ENCODE peak calls at places on chromosome 5, in five cellular contexts. A, Y, G, L and V are unnamed samples.

GRCh38 chr5:134948929-134949328 is 18.8 kb upstream of the CATSPER3 start:
- DNase-seq in A (no peak), Y (no peak), G (peak), L (no peak), V (no peak)

GRCh38 chr5:157516016-157516415 is 56.0 kb downstream of the NIPAL4 start:
- DNase-seq in A (no peak), Y (no peak), G (peak), L (no peak), V (no peak)

GRCh38 chr5:160071521-160072299 is 47.5 kb downstream of the PWWP2A start:
- DNase-seq in A (no peak), Y (no peak), G (peak), L (no peak), V (no peak)

GRCh38 chr5:34022131-34022705 is 14.4 kb upstream of the AMACR start:
- DNase-seq in A (no peak), Y (no peak), G (peak), L (no peak), V (no peak)

GRCh38 chr5:140672455-140673186 is 755 bp downstream of the DND1 start:
- DNase-seq in A (no peak), Y (peak), G (peak), L (no peak), V (no peak)

GRCh38 chr5:139417214-139417613 is 13.3 kb upstream of the SPATA24 start:
- DNase-seq in A (no peak), Y (no peak), G (no peak), L (no peak), V (no peak)

GRCh38 chr5:66864240-66864884 is 268.2 kb downstream of the MAST4 start:
- DNase-seq in A (no peak), Y (peak), G (peak), L (no peak), V (no peak)

GRCh38 chr5:160922311-160922710 is 70.3 kb upstream of the ATP10B start:
- DNase-seq in A (no peak), Y (no peak), G (no peak), L (no peak), V (no peak)

GRCh38 chr5:17444496-17444895 is 53.5 kb upstream of the TAF11L2 start:
- DNase-seq in A (no peak), Y (no peak), G (peak), L (no peak), V (no peak)

GRCh38 chr5:38636626-38637025 is 80.2 kb upstream of the LIFR start:
- DNase-seq in A (no peak), Y (no peak), G (no peak), L (no peak), V (no peak)

GRCh38 chr5:150116667-150117395 is 30.5 kb upstream of the CSF1R start:
- DNase-seq in A (no peak), Y (no peak), G (no peak), L (no peak), V (peak)

GRCh38 chr5:145568581-145568980 is 266.6 kb downstream of the PRELID2 start:
- DNase-seq in A (no peak), Y (no peak), G (peak), L (no peak), V (no peak)

GRCh38 chr5:96768708-96769251 is 39.0 kb downstream of the ERAP1 start:
- DNase-seq in A (no peak), Y (no peak), G (no peak), L (no peak), V (no peak)

GRCh38 chr5:6711409-6712135 is 1.7 kb upstream of the TENT4A start:
- DNase-seq in A (no peak), Y (no peak), G (no peak), L (no peak), V (peak)

GRCh38 chr5:179475956-179476355 is 74.4 kb upstream of the RUFY1 start:
- DNase-seq in A (no peak), Y (no peak), G (no peak), L (no peak), V (no peak)

GRCh38 chr5:95857185-95857945 is 34.8 kb upstream of the GLRX start:
- DNase-seq in A (no peak), Y (no peak), G (peak), L (no peak), V (no peak)

GRCh38 chr5:31449175-31449574 is 82.7 kb downstream of the DROSHA start:
- DNase-seq in A (no peak), Y (no peak), G (peak), L (no peak), V (no peak)

GRCh38 chr5:132012385-132013005 is 1.0 kb upstream of the ACSL6 start:
- DNase-seq in A (no peak), Y (peak), G (peak), L (peak), V (peak)

GRCh38 chr5:119048246-119048645 is 22.6 kb upstream of the DMXL1 start:
- DNase-seq in A (no peak), Y (no peak), G (no peak), L (no peak), V (no peak)

GRCh38 chr5:103178167-103178566 is 58.1 kb downstream of the PPIP5K2 start:
- DNase-seq in A (no peak), Y (no peak), G (peak), L (no peak), V (no peak)

GRCh38 chr5:24510523-24510988 is 134.2 kb downstream of the CDH10 start:
- DNase-seq in A (no peak), Y (no peak), G (no peak), L (no peak), V (no peak)

GRCh38 chr5:77491783-77492652 is at the start of gene WDR41:
- DNase-seq in A (peak), Y (peak), G (peak), L (peak), V (peak)

GRCh38 chr5:176396330-176396729 is 7.8 kb downstream of the HIGD2A start:
- DNase-seq in A (no peak), Y (no peak), G (no peak), L (no peak), V (no peak)

GRCh38 chr5:61496406-61497307 is 164.6 kb downstream of the ZSWIM6 start:
- DNase-seq in A (no peak), Y (no peak), G (no peak), L (no peak), V (no peak)

GRCh38 chr5:111345731-111346130 is 121.5 kb downstream of the CAMK4 start:
- DNase-seq in A (no peak), Y (no peak), G (no peak), L (no peak), V (no peak)

GRCh38 chr5:43110606-43111170 is 10.0 kb upstream of the ZNF131 start:
- DNase-seq in A (no peak), Y (peak), G (no peak), L (no peak), V (no peak)

GRCh38 chr5:135038202-135038828 is 4.3 kb upstream of the PITX1 start:
- DNase-seq in A (no peak), Y (no peak), G (no peak), L (no peak), V (no peak)

GRCh38 chr5:43627028-43627427 is 24.0 kb downstream of the NNT start:
- DNase-seq in A (no peak), Y (peak), G (peak), L (no peak), V (no peak)

GRCh38 chr5:59810041-59810440 is 83.5 kb downstream of the PDE4D start:
- DNase-seq in A (no peak), Y (peak), G (peak), L (peak), V (peak)

GRCh38 chr5:126274396-126274795 is 148.8 kb upstream of the GRAMD2B start:
- DNase-seq in A (no peak), Y (no peak), G (no peak), L (no peak), V (no peak)

GRCh38 chr5:173412566-173412965 is 84.4 kb upstream of the STC2 start:
- DNase-seq in A (no peak), Y (no peak), G (no peak), L (no peak), V (no peak)

GRCh38 chr5:36744678-36745659 is 131.6 kb upstream of the NIPBL start:
- DNase-seq in A (no peak), Y (peak), G (peak), L (peak), V (peak)

GRCh38 chr5:110751902-110752762 is 13.3 kb downstream of the SLC25A46 start:
- DNase-seq in A (peak), Y (no peak), G (peak), L (no peak), V (no peak)

GRCh38 chr5:151098185-151098813 is 17.5 kb upstream of the TNIP1 start:
- DNase-seq in A (no peak), Y (no peak), G (no peak), L (no peak), V (no peak)

GRCh38 chr5:32021771-32022170 is 152.3 kb downstream of the GOLPH3 start:
- DNase-seq in A (no peak), Y (no peak), G (no peak), L (no peak), V (no peak)

GRCh38 chr5:102959055-102959454 is 160.9 kb downstream of the GIN1 start:
- DNase-seq in A (no peak), Y (no peak), G (peak), L (no peak), V (no peak)

GRCh38 chr5:8458038-8458383 is 589.1 kb downstream of the MTRR start:
- DNase-seq in A (no peak), Y (peak), G (peak), L (no peak), V (no peak)

GRCh38 chr5:146622391-146622790 is 106.4 kb upstream of the GPR151 start:
- DNase-seq in A (no peak), Y (no peak), G (no peak), L (no peak), V (no peak)
- TF ChIP-seq CTCF in A (peak), Y (peak), G (no peak), L (peak), V (peak)

GRCh38 chr5:107290780-107291398 is 379.8 kb downstream of the EFNA5 start:
- DNase-seq in A (no peak), Y (no peak), G (no peak), L (no peak), V (no peak)
- TF ChIP-seq CTCF in A (no peak), Y (no peak), G (no peak), L (no peak), V (no peak)

GRCh38 chr5:116062352-116062751 is 22.5 kb upstream of the COMMD10 start:
- DNase-seq in A (no peak), Y (no peak), G (peak), L (no peak), V (no peak)
- TF ChIP-seq CTCF in A (no peak), Y (no peak), G (no peak), L (no peak), V (no peak)

DNA sequence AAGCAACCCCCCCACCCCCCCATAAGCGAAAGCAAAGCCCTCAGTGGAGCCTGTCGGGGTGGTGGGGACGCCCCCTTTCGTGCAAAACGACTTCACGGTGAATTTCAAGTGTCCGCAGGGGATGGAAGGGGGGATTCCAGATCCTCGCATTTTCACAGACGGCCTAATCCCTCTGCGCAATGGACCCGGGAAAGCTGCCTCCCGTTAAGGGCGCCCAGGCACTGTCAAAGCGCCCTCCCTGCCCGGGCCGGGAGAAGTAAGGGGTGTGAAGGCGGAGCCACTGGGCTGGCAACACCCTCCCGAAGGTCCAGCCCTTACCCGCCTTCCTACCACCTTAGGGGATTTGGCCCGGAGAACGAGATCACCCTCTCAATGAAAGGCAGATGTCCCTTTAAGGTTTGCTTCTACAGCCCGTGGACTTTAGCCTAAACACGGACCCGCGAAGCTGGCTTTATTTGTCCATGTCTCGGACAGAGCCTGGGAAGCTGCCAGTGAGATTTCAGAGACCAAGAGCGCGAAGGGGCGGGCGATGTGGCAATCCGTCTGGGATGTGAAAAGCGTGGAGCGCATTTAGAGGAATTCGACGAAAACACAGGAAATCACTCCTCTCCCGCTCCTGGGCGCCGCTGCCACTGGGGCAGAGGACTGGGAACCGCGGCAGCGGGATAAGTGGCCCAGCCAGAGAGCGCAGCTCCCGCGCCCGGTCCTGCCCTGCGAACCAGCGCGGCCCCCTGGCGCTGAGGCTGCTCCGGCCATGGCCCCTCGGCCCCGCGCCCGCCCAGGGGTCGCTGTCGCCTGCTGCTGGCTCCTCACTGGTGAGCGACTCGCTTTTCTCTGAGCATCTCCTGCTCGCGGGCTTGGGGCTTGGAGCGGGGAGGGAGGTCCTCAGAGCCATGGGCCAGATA is at the start of the genes ITGA1 and PELO:
- DNase-seq in A (no peak), Y (peak), G (peak), L (peak), V (peak)
- TF ChIP-seq CTCF in A (peak), Y (no peak), G (no peak), L (no peak), V (peak)

DNA sequence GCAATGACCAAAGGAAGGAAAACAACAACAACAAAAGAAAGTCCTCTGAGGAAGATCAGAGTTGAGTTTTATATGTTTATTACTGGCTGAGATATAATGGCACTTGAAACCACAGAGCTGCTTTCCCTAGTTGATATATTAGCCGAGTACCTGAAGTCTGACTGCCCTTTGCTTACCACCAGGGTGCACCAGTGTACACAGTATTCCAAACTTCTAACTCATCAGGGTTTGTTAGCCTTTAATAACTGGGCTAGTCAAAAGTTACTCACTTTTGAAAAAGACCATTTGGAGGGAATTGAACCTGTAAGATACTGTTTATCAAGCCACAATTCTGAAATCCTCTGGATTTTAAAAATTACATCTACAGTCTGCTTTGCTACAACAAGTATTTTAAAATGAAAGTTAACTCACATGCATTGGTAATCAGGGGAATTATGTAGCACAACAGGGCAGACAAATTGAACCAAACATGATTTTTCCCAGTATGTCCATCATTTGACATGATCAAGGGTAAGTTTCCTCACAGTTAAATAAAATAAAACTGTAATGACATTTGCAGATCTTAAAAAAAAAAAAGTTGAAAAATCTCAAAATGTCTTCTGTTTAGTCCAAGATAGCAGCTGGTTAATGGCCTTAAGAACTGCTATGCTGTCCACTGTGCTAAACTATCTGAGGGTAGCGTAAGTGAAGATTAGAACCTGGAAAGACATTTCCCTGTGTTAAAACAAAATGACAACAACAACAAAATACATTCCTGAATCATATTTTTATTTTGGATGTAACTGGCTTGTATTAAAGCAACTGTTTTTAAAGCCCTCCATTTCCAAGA is 57.3 kb upstream of the C6 start:
- DNase-seq in A (no peak), Y (peak), G (peak), L (no peak), V (no peak)
- TF ChIP-seq CTCF in A (peak), Y (peak), G (peak), L (peak), V (peak)

GRCh38 chr5:100694100-100694499 is 158.9 kb downstream of the FAM174A start:
- DNase-seq in A (no peak), Y (no peak), G (no peak), L (no peak), V (no peak)

GRCh38 chr5:100690036-100690560 is 154.9 kb downstream of the FAM174A start:
- DNase-seq in A (no peak), Y (no peak), G (no peak), L (no peak), V (no peak)

GRCh38 chr5:100691085-100691484 is 155.9 kb downstream of the FAM174A start:
- DNase-seq in A (no peak), Y (no peak), G (no peak), L (no peak), V (no peak)

GRCh38 chr5:100691545-100691944 is 156.4 kb downstream of the FAM174A start:
- DNase-seq in A (no peak), Y (no peak), G (no peak), L (no peak), V (no peak)

DNA sequence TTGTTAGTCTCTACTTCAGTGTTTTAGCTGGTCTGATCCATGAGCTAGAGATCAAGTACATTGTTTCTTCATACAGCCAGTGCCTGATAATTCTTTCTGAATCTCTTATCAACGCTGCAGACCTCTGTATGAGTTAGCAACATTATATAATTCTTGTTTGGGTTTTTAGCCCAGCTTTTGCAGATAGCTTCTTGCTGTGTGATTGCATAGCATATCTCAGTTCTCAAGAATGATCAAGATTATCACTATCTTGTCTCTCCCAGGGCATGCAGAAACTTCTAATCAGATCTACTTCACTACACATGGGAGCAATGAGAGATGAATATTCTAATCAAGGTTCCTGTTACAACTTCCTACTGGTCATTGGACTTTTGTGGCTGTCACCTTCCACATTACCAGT is 158.3 kb downstream of the FAM174A start:
- DNase-seq in A (no peak), Y (no peak), G (no peak), L (no peak), V (no peak)
- TF ChIP-seq CTCF in A (no peak), Y (no peak), G (no peak), L (no peak), V (no peak)

DNA sequence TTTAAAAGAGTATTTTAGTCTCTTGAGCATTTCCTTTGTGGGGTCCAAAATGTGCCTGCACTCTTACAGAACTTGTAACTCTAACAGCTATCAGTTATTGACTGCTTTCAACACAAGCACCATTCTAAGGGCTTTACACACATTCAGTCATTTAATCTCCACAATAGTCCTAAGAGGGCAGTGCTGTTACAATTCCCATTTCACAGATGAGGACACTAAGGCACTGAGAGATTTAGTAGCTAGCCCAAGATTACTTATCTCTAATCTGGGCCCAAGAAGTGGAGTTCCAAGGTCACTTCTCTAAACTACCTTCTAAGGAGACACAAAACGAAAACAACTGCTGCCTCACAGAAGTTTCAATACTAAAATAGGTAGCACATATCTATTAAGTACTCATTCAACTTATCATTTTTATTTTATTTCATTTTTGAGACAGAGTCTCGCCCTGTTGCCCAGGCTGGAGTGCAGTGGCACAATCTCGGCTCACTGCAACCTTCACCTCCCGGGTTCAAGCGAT is 275.2 kb downstream of the CWC27 start:
- DNase-seq in A (no peak), Y (no peak), G (no peak), L (no peak), V (no peak)
- TF ChIP-seq CTCF in A (no peak), Y (no peak), G (no peak), L (no peak), V (no peak)

GRCh38 chr5:93620487-93621339 is 37.7 kb downstream of the NR2F1 start:
- DNase-seq in A (no peak), Y (peak), G (peak), L (no peak), V (no peak)
- TF ChIP-seq CTCF in A (peak), Y (no peak), G (peak), L (no peak), V (peak)

DNA sequence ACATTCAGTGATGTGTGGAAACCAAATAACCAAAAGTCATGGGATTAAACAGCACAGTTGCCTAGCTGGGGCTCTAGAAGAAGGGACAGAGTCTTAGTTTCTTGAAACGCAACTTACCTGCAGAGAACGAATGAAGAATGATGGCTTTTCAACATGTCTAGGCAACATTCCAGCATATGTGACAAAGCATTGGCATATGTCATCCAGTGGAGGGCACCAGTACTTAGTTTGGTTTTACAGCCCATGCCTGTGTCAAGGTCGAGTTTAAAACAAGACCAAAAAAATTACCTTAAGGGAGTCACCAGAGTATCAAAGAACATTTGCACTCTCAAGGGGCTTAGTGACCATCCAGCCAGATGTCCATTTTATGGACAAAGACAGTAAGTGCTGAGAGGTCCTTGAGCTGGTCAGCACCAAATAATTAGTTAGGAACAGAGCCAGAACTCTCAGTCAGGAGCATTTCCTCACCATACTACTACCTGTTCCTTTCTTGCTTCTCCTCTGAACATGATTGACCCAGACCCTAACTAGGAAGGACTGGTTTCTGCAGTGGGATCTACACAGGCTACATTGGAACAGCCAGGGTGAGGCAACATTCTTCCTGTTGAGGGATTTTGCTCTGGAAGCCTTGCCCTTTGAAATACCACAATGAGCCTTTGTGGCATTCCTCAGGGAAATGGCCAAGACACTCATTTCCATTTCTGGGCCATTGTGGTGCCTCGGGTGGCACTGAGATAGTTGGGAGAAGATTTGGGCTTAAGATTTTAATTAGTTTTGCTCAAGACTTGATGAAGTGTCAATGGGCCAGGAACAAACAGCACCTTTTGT is 75.4 kb upstream of the ANKH start:
- DNase-seq in A (peak), Y (no peak), G (peak), L (no peak), V (no peak)
- TF ChIP-seq CTCF in A (peak), Y (no peak), G (peak), L (no peak), V (peak)